ENCODE peak calls at places on chromosome 2, in six cellular contexts. M is mucosa of descending colon, Z is NCI-H1105, E is NCI-H2081, I is frontal cortex, K is epithelial cell of esophagus. G is an unnamed sample.

GRCh38 chr2:232318175-232318855 is 60.2 kb upstream of the ALPP start:
- DNase-seq in M (no peak), Z (no peak), E (no peak), I (no peak), K (no peak), G (no peak)

GRCh38 chr2:176137249-176137573 is 7.7 kb downstream of the HOXD8 start:
- DNase-seq in M (no peak), Z (no peak), E (no peak), I (no peak), K (no peak), G (no peak)

GRCh38 chr2:216490061-216490460 is 8.6 kb upstream of the RPL37A start:
- DNase-seq in M (no peak), Z (no peak), E (no peak), I (no peak), K (peak), G (no peak)

GRCh38 chr2:120659275-120659952 is 76.3 kb upstream of the GLI2 start:
- DNase-seq in M (no peak), Z (no peak), E (no peak), I (no peak), K (no peak), G (no peak)

GRCh38 chr2:36408198-36408703 is 52.7 kb downstream of the CRIM1 start:
- DNase-seq in M (no peak), Z (no peak), E (no peak), I (no peak), K (no peak), G (no peak)

GRCh38 chr2:43333656-43334144 is 107.3 kb upstream of the ZFP36L2 start:
- DNase-seq in M (no peak), Z (no peak), E (no peak), I (no peak), K (peak), G (no peak)

GRCh38 chr2:16293398-16293797 is 353.0 kb downstream of the MYCN start:
- DNase-seq in M (no peak), Z (no peak), E (no peak), I (no peak), K (no peak), G (no peak)

GRCh38 chr2:171811229-171811628 is 82.8 kb downstream of the SLC25A12 start:
- DNase-seq in M (no peak), Z (peak), E (peak), I (no peak), K (peak), G (no peak)

GRCh38 chr2:97911210-97911921 is 84.4 kb downstream of the TMEM131 start:
- DNase-seq in M (no peak), Z (no peak), E (no peak), I (no peak), K (peak), G (no peak)

GRCh38 chr2:171598713-171599319 is 76.5 kb downstream of the CYBRD1 start:
- DNase-seq in M (no peak), Z (peak), E (peak), I (peak), K (peak), G (peak)

GRCh38 chr2:33395660-33396249 is 80.7 kb upstream of the RASGRP3 start:
- DNase-seq in M (no peak), Z (no peak), E (no peak), I (no peak), K (peak), G (peak)

GRCh38 chr2:19847486-19847885 is 54.3 kb downstream of the TTC32 start:
- DNase-seq in M (no peak), Z (no peak), E (no peak), I (no peak), K (no peak), G (no peak)

GRCh38 chr2:161237397-161238263 is 70.6 kb upstream of the PSMD14 start:
- DNase-seq in M (peak), Z (no peak), E (peak), I (peak), K (peak), G (peak)

GRCh38 chr2:62306751-62307468 is 111.0 kb downstream of the B3GNT2 start:
- DNase-seq in M (no peak), Z (no peak), E (peak), I (no peak), K (peak), G (no peak)

GRCh38 chr2:223692227-223692947 is 90.2 kb upstream of the SCG2 start:
- DNase-seq in M (no peak), Z (no peak), E (peak), I (peak), K (peak), G (no peak)

GRCh38 chr2:97712693-97713295 is 582 bp upstream of the ZAP70 start:
- DNase-seq in M (peak), Z (no peak), E (no peak), I (no peak), K (no peak), G (peak)

GRCh38 chr2:207746131-207746530 is 23.6 kb downstream of the FZD5 start:
- DNase-seq in M (no peak), Z (peak), E (peak), I (peak), K (peak), G (no peak)

GRCh38 chr2:75174981-75175380 is 24.3 kb downstream of the TACR1 start:
- DNase-seq in M (no peak), Z (no peak), E (no peak), I (no peak), K (no peak), G (no peak)

GRCh38 chr2:12389354-12390045 is 327.2 kb upstream of the TRIB2 start:
- DNase-seq in M (no peak), Z (no peak), E (no peak), I (no peak), K (peak), G (no peak)

GRCh38 chr2:201859886-201860285 is 53.5 kb downstream of the CDK15 start:
- DNase-seq in M (no peak), Z (no peak), E (no peak), I (no peak), K (no peak), G (no peak)

GRCh38 chr2:95061601-95062183 is 36.2 kb downstream of the MAL start:
- DNase-seq in M (no peak), Z (no peak), E (no peak), I (peak), K (no peak), G (no peak)

GRCh38 chr2:75375646-75376582 is 176.6 kb upstream of the TACR1 start:
- DNase-seq in M (no peak), Z (no peak), E (peak), I (no peak), K (peak), G (no peak)

GRCh38 chr2:7394195-7394594 is 477.0 kb downstream of the RNF144A start:
- DNase-seq in M (no peak), Z (no peak), E (no peak), I (no peak), K (no peak), G (no peak)

GRCh38 chr2:238098854-238099708 is 1.1 kb upstream of the ESPNL start:
- DNase-seq in M (peak), Z (no peak), E (no peak), I (peak), K (no peak), G (no peak)

GRCh38 chr2:24452499-24452878 is 38.6 kb upstream of the NCOA1 start:
- DNase-seq in M (no peak), Z (no peak), E (no peak), I (no peak), K (no peak), G (no peak)

GRCh38 chr2:121524650-121525425 is 5.8 kb upstream of the RNU4ATAC start:
- DNase-seq in M (no peak), Z (no peak), E (no peak), I (no peak), K (peak), G (no peak)

GRCh38 chr2:54763636-54764291 is 40.3 kb downstream of the EML6 start:
- DNase-seq in M (no peak), Z (no peak), E (peak), I (no peak), K (peak), G (no peak)

GRCh38 chr2:60520477-60520876 is 33.0 kb downstream of the BCL11A start:
- DNase-seq in M (no peak), Z (no peak), E (no peak), I (no peak), K (no peak), G (no peak)

GRCh38 chr2:109046925-109047508 is 58.0 kb upstream of the EDAR start:
- DNase-seq in M (no peak), Z (no peak), E (no peak), I (no peak), K (no peak), G (no peak)

GRCh38 chr2:203886579-203887230 is 19.1 kb downstream of the CTLA4 start:
- DNase-seq in M (no peak), Z (no peak), E (no peak), I (no peak), K (peak), G (no peak)

GRCh38 chr2:218859994-218860831 is 608 bp downstream of the WNT6 start:
- DNase-seq in M (no peak), Z (no peak), E (no peak), I (no peak), K (no peak), G (no peak)

GRCh38 chr2:232456296-232457120 is 555 bp downstream of the ALPI start:
- DNase-seq in M (peak), Z (no peak), E (no peak), I (no peak), K (no peak), G (no peak)

GRCh38 chr2:19140463-19141208 is 217.8 kb downstream of the OSR1 start:
- DNase-seq in M (no peak), Z (no peak), E (no peak), I (no peak), K (peak), G (no peak)

GRCh38 chr2:216551234-216551633 is 52.6 kb downstream of the RPL37A start:
- DNase-seq in M (no peak), Z (no peak), E (no peak), I (no peak), K (peak), G (no peak)